ENCODE peak calls at places on chromosomes 11 and 22, in five cellular contexts. One of them, this sample, is unnamed.

GRCh38 chr11:133800666-133801065 is 44.6 kb downstream of the SPATA19 start:
- DNase-seq in effector memory CD4-positive, alpha-beta T cell: no peak
- DNase-seq in amygdala: no peak
- DNase-seq in stimulated activated CD4-positive, alpha-beta T cell treated with anti-CD3 and anti-CD28 coated beads, Interleukin-1b, Interleukin-23, amount 100 ng/mL, for 1 hour: no peak
- DNase-seq in HCT116: no peak
- DNase-seq in this sample: no peak

GRCh38 chr11:75632450-75632849 is 36.4 kb downstream of the MAP6 start:
- DNase-seq in HCT116: no peak
- DNase-seq in effector memory CD4-positive, alpha-beta T cell: no peak
- DNase-seq in stimulated activated CD4-positive, alpha-beta T cell treated with anti-CD3 and anti-CD28 coated beads, Interleukin-1b, Interleukin-23, amount 100 ng/mL, for 1 hour: no peak
- DNase-seq in amygdala: no peak
- DNase-seq in this sample: no peak

GRCh38 chr11:32259641-32260081 is 168.8 kb downstream of the RCN1 start:
- DNase-seq in HCT116: no peak
- DNase-seq in effector memory CD4-positive, alpha-beta T cell: no peak
- DNase-seq in stimulated activated CD4-positive, alpha-beta T cell treated with anti-CD3 and anti-CD28 coated beads, Interleukin-1b, Interleukin-23, amount 100 ng/mL, for 1 hour: no peak
- DNase-seq in amygdala: peak
- DNase-seq in this sample: no peak

GRCh38 chr22:30607939-30608338 is 965 bp downstream of the TCN2 start:
- DNase-seq in effector memory CD4-positive, alpha-beta T cell: no peak
- DNase-seq in HCT116: no peak
- DNase-seq in amygdala: no peak
- DNase-seq in stimulated activated CD4-positive, alpha-beta T cell treated with anti-CD3 and anti-CD28 coated beads, Interleukin-1b, Interleukin-23, amount 100 ng/mL, for 1 hour: no peak
- DNase-seq in this sample: no peak

GRCh38 chr11:119532551-119532950 is 109.6 kb upstream of the THY1 start:
- DNase-seq in effector memory CD4-positive, alpha-beta T cell: no peak
- DNase-seq in amygdala: no peak
- DNase-seq in HCT116: no peak
- DNase-seq in stimulated activated CD4-positive, alpha-beta T cell treated with anti-CD3 and anti-CD28 coated beads, Interleukin-1b, Interleukin-23, amount 100 ng/mL, for 1 hour: no peak
- DNase-seq in this sample: no peak

GRCh38 chr11:125923633-125924032 is 19.3 kb downstream of the DDX25 start:
- DNase-seq in HCT116: no peak
- DNase-seq in amygdala: no peak
- DNase-seq in stimulated activated CD4-positive, alpha-beta T cell treated with anti-CD3 and anti-CD28 coated beads, Interleukin-1b, Interleukin-23, amount 100 ng/mL, for 1 hour: no peak
- DNase-seq in effector memory CD4-positive, alpha-beta T cell: no peak
- DNase-seq in this sample: no peak

GRCh38 chr11:86938900-86939880 is 16.0 kb downstream of the FZD4 start:
- DNase-seq in stimulated activated CD4-positive, alpha-beta T cell treated with anti-CD3 and anti-CD28 coated beads, Interleukin-1b, Interleukin-23, amount 100 ng/mL, for 1 hour: no peak
- DNase-seq in amygdala: no peak
- DNase-seq in effector memory CD4-positive, alpha-beta T cell: no peak
- DNase-seq in HCT116: peak
- DNase-seq in this sample: no peak

GRCh38 chr11:64571410-64572091 is 19.5 kb upstream of the SLC22A12 start:
- DNase-seq in amygdala: no peak
- DNase-seq in effector memory CD4-positive, alpha-beta T cell: no peak
- DNase-seq in HCT116: no peak
- DNase-seq in stimulated activated CD4-positive, alpha-beta T cell treated with anti-CD3 and anti-CD28 coated beads, Interleukin-1b, Interleukin-23, amount 100 ng/mL, for 1 hour: no peak
- DNase-seq in this sample: no peak

GRCh38 chr11:20256925-20257324 is 96.7 kb upstream of the DBX1 start:
- DNase-seq in amygdala: no peak
- DNase-seq in stimulated activated CD4-positive, alpha-beta T cell treated with anti-CD3 and anti-CD28 coated beads, Interleukin-1b, Interleukin-23, amount 100 ng/mL, for 1 hour: no peak
- DNase-seq in HCT116: no peak
- DNase-seq in effector memory CD4-positive, alpha-beta T cell: no peak
- DNase-seq in this sample: no peak

GRCh38 chr22:49797706-49798105 is 30.0 kb downstream of the BRD1 start:
- DNase-seq in effector memory CD4-positive, alpha-beta T cell: no peak
- DNase-seq in amygdala: no peak
- DNase-seq in HCT116: no peak
- DNase-seq in stimulated activated CD4-positive, alpha-beta T cell treated with anti-CD3 and anti-CD28 coated beads, Interleukin-1b, Interleukin-23, amount 100 ng/mL, for 1 hour: no peak
- DNase-seq in this sample: no peak

GRCh38 chr11:4418403-4418802 is 24.9 kb upstream of the TRIM21 start:
- DNase-seq in HCT116: no peak
- DNase-seq in effector memory CD4-positive, alpha-beta T cell: no peak
- DNase-seq in amygdala: no peak
- DNase-seq in stimulated activated CD4-positive, alpha-beta T cell treated with anti-CD3 and anti-CD28 coated beads, Interleukin-1b, Interleukin-23, amount 100 ng/mL, for 1 hour: no peak
- DNase-seq in this sample: no peak

GRCh38 chr11:128473631-128474030 is 113.7 kb downstream of the ETS1 start:
- DNase-seq in HCT116: no peak
- DNase-seq in stimulated activated CD4-positive, alpha-beta T cell treated with anti-CD3 and anti-CD28 coated beads, Interleukin-1b, Interleukin-23, amount 100 ng/mL, for 1 hour: no peak
- DNase-seq in effector memory CD4-positive, alpha-beta T cell: no peak
- DNase-seq in amygdala: no peak
- DNase-seq in this sample: no peak

GRCh38 chr22:48941903-48942625 is 885.6 kb downstream of the BRD1 start:
- DNase-seq in effector memory CD4-positive, alpha-beta T cell: no peak
- DNase-seq in stimulated activated CD4-positive, alpha-beta T cell treated with anti-CD3 and anti-CD28 coated beads, Interleukin-1b, Interleukin-23, amount 100 ng/mL, for 1 hour: no peak
- DNase-seq in amygdala: no peak
- DNase-seq in HCT116: no peak
- DNase-seq in this sample: no peak

GRCh38 chr11:113550179-113550578 is 75.0 kb upstream of the DRD2 start:
- DNase-seq in stimulated activated CD4-positive, alpha-beta T cell treated with anti-CD3 and anti-CD28 coated beads, Interleukin-1b, Interleukin-23, amount 100 ng/mL, for 1 hour: no peak
- DNase-seq in effector memory CD4-positive, alpha-beta T cell: no peak
- DNase-seq in HCT116: no peak
- DNase-seq in amygdala: no peak
- DNase-seq in this sample: no peak

GRCh38 chr22:37196539-37197450 is 8.7 kb upstream of the C1QTNF6 start:
- DNase-seq in effector memory CD4-positive, alpha-beta T cell: no peak
- DNase-seq in amygdala: peak
- DNase-seq in stimulated activated CD4-positive, alpha-beta T cell treated with anti-CD3 and anti-CD28 coated beads, Interleukin-1b, Interleukin-23, amount 100 ng/mL, for 1 hour: no peak
- DNase-seq in HCT116: peak
- DNase-seq in this sample: no peak

GRCh38 chr11:96065379-96065778 is 141.5 kb upstream of the MTMR2 start:
- DNase-seq in stimulated activated CD4-positive, alpha-beta T cell treated with anti-CD3 and anti-CD28 coated beads, Interleukin-1b, Interleukin-23, amount 100 ng/mL, for 1 hour: no peak
- DNase-seq in amygdala: no peak
- DNase-seq in HCT116: no peak
- DNase-seq in effector memory CD4-positive, alpha-beta T cell: no peak
- DNase-seq in this sample: no peak

GRCh38 chr11:72750556-72751292 is 1.5 kb downstream of the ARAP1 start:
- DNase-seq in stimulated activated CD4-positive, alpha-beta T cell treated with anti-CD3 and anti-CD28 coated beads, Interleukin-1b, Interleukin-23, amount 100 ng/mL, for 1 hour: no peak
- DNase-seq in amygdala: no peak
- DNase-seq in HCT116: no peak
- DNase-seq in effector memory CD4-positive, alpha-beta T cell: no peak
- DNase-seq in this sample: no peak

GRCh38 chr11:57349491-57350274 is 11.5 kb downstream of the P2RX3 start:
- DNase-seq in amygdala: peak
- DNase-seq in HCT116: peak
- DNase-seq in effector memory CD4-positive, alpha-beta T cell: peak
- DNase-seq in stimulated activated CD4-positive, alpha-beta T cell treated with anti-CD3 and anti-CD28 coated beads, Interleukin-1b, Interleukin-23, amount 100 ng/mL, for 1 hour: peak
- DNase-seq in this sample: no peak

GRCh38 chr11:2130881-2131352 is 8.3 kb downstream of the IGF2 start:
- DNase-seq in HCT116: no peak
- DNase-seq in effector memory CD4-positive, alpha-beta T cell: no peak
- DNase-seq in amygdala: no peak
- DNase-seq in stimulated activated CD4-positive, alpha-beta T cell treated with anti-CD3 and anti-CD28 coated beads, Interleukin-1b, Interleukin-23, amount 100 ng/mL, for 1 hour: no peak
- DNase-seq in this sample: no peak

GRCh38 chr11:114290503-114291239 is 5.5 kb upstream of the NNMT start:
- DNase-seq in amygdala: no peak
- DNase-seq in stimulated activated CD4-positive, alpha-beta T cell treated with anti-CD3 and anti-CD28 coated beads, Interleukin-1b, Interleukin-23, amount 100 ng/mL, for 1 hour: no peak
- DNase-seq in HCT116: no peak
- DNase-seq in effector memory CD4-positive, alpha-beta T cell: no peak
- DNase-seq in this sample: no peak

This sample was measured in occipital lobe.